ENCODE peak calls at places on chromosomes 2 and 18, in nine cellular contexts. One of them, this sample, is unnamed.

GRCh38 chr2:6945821-6946220 is 28.6 kb downstream of the RNF144A start:
- DNase-seq in GM13977: no peak
- DNase-seq in thyroid gland: no peak
- DNase-seq in HCT116: no peak
- DNase-seq in esophagus squamous epithelium: no peak
- DNase-seq in uterus: no peak
- DNase-seq in left ventricle myocardium inferior: no peak
- DNase-seq in psoas muscle: no peak
- DNase-seq in GM23338: no peak
- DNase-seq in this sample: peak

GRCh38 chr18:13577091-13577697 is 149.2 kb downstream of the FAM210A start:
- DNase-seq in left ventricle myocardium inferior: no peak
- DNase-seq in esophagus squamous epithelium: no peak
- DNase-seq in GM23338: no peak
- DNase-seq in psoas muscle: no peak
- DNase-seq in GM13977: peak
- DNase-seq in HCT116: no peak
- DNase-seq in thyroid gland: no peak
- DNase-seq in uterus: no peak
- DNase-seq in this sample: no peak

GRCh38 chr2:96578731-96579130 is 42.2 kb downstream of the ARID5A start:
- DNase-seq in esophagus squamous epithelium: no peak
- DNase-seq in psoas muscle: no peak
- DNase-seq in GM13977: no peak
- DNase-seq in GM23338: no peak
- DNase-seq in thyroid gland: no peak
- DNase-seq in HCT116: no peak
- DNase-seq in uterus: no peak
- DNase-seq in left ventricle myocardium inferior: no peak
- DNase-seq in this sample: no peak

GRCh38 chr2:157741819-157742484 is 113.3 kb upstream of the ACVR1C start:
- DNase-seq in uterus: no peak
- DNase-seq in GM23338: no peak
- DNase-seq in left ventricle myocardium inferior: no peak
- DNase-seq in psoas muscle: no peak
- DNase-seq in thyroid gland: no peak
- DNase-seq in GM13977: no peak
- DNase-seq in esophagus squamous epithelium: no peak
- DNase-seq in HCT116: no peak
- DNase-seq in this sample: no peak

GRCh38 chr18:50944245-50944917 is 23.5 kb upstream of the ELAC1 start:
- DNase-seq in GM23338: no peak
- DNase-seq in esophagus squamous epithelium: no peak
- DNase-seq in GM13977: no peak
- DNase-seq in left ventricle myocardium inferior: no peak
- DNase-seq in psoas muscle: no peak
- DNase-seq in thyroid gland: no peak
- DNase-seq in HCT116: no peak
- DNase-seq in uterus: no peak
- DNase-seq in this sample: no peak

GRCh38 chr2:230957756-230958391 is 32.8 kb upstream of the GPR55 start:
- DNase-seq in GM13977: no peak
- DNase-seq in GM23338: no peak
- DNase-seq in left ventricle myocardium inferior: no peak
- DNase-seq in esophagus squamous epithelium: no peak
- DNase-seq in uterus: no peak
- DNase-seq in psoas muscle: no peak
- DNase-seq in HCT116: no peak
- DNase-seq in thyroid gland: no peak
- DNase-seq in this sample: no peak

GRCh38 chr2:134918518-134919359 is at the start of gene CCNT2:
- DNase-seq in esophagus squamous epithelium: peak
- DNase-seq in HCT116: peak
- DNase-seq in thyroid gland: peak
- DNase-seq in uterus: peak
- DNase-seq in psoas muscle: peak
- DNase-seq in left ventricle myocardium inferior: peak
- DNase-seq in GM23338: peak
- DNase-seq in GM13977: peak
- DNase-seq in this sample: peak

GRCh38 chr2:227177592-227178336 is 13.3 kb downstream of the COL4A3 start:
- DNase-seq in HCT116: no peak
- DNase-seq in GM13977: no peak
- DNase-seq in psoas muscle: no peak
- DNase-seq in left ventricle myocardium inferior: no peak
- DNase-seq in uterus: no peak
- DNase-seq in thyroid gland: no peak
- DNase-seq in GM23338: no peak
- DNase-seq in esophagus squamous epithelium: no peak
- DNase-seq in this sample: no peak

GRCh38 chr18:52287151-52287550 is 52.8 kb upstream of the DCC start:
- DNase-seq in uterus: no peak
- DNase-seq in HCT116: no peak
- DNase-seq in GM23338: peak
- DNase-seq in left ventricle myocardium inferior: no peak
- DNase-seq in thyroid gland: no peak
- DNase-seq in esophagus squamous epithelium: no peak
- DNase-seq in GM13977: no peak
- DNase-seq in psoas muscle: no peak
- DNase-seq in this sample: no peak

GRCh38 chr18:52286675-52287074 is 53.3 kb upstream of the DCC start:
- DNase-seq in left ventricle myocardium inferior: no peak
- DNase-seq in uterus: no peak
- DNase-seq in GM13977: no peak
- DNase-seq in esophagus squamous epithelium: no peak
- DNase-seq in HCT116: no peak
- DNase-seq in GM23338: no peak
- DNase-seq in thyroid gland: no peak
- DNase-seq in psoas muscle: no peak
- DNase-seq in this sample: no peak

GRCh38 chr18:52283927-52284326 is 56.1 kb upstream of the DCC start:
- DNase-seq in psoas muscle: no peak
- DNase-seq in esophagus squamous epithelium: no peak
- DNase-seq in HCT116: no peak
- DNase-seq in GM23338: no peak
- DNase-seq in GM13977: no peak
- DNase-seq in left ventricle myocardium inferior: no peak
- DNase-seq in uterus: no peak
- DNase-seq in thyroid gland: no peak
- DNase-seq in this sample: no peak

DNA sequence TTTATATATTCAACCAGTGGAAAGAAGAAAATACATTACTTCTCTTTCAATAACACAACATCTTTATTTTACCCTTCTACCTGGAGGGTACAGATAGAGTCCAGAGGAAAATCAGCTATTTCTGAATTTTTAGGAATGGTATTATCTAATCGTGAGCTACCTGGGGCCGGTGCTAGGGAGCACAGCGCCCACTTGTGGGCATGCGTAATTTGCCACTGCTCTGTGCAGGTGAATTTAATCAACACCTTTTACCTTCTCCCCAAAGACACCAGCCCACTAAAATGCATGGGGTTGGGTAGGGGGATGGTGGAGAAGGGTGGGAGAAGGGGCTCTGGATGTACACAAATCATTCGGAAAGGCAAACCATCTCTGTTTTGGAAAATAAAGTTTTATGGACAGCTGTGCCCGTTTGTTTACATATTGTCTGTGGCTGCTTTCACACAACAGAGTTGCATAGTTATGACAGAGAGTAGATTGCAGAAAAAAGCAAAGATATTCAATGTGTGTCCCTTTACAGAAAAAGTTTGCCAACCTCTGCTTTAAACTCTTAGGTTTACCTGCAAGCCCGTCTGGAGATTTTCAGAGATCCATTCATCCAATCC is 51.5 kb upstream of the DCC start:
- DNase-seq in GM23338: peak
- DNase-seq in left ventricle myocardium inferior: no peak
- DNase-seq in GM13977: peak
- DNase-seq in psoas muscle: no peak
- DNase-seq in uterus: no peak
- DNase-seq in esophagus squamous epithelium: no peak
- DNase-seq in thyroid gland: peak
- DNase-seq in HCT116: no peak
- DNase-seq in this sample: no peak
- TF ChIP-seq CTCF in GM23338: peak
- TF ChIP-seq CTCF in left ventricle myocardium inferior: peak
- TF ChIP-seq CTCF in GM13977: peak
- TF ChIP-seq CTCF in psoas muscle: peak
- TF ChIP-seq CTCF in uterus: no peak
- TF ChIP-seq CTCF in esophagus squamous epithelium: peak
- TF ChIP-seq CTCF in thyroid gland: no peak
- TF ChIP-seq CTCF in HCT116: peak
- TF ChIP-seq CTCF in this sample: peak

GRCh38 chr2:53737091-53737490 is 30.5 kb upstream of the CHAC2 start:
- DNase-seq in esophagus squamous epithelium: no peak
- DNase-seq in thyroid gland: no peak
- DNase-seq in psoas muscle: no peak
- DNase-seq in HCT116: no peak
- DNase-seq in uterus: no peak
- DNase-seq in GM23338: no peak
- DNase-seq in left ventricle myocardium inferior: no peak
- DNase-seq in GM13977: no peak
- DNase-seq in this sample: no peak

GRCh38 chr2:53744395-53745065 is 23.1 kb upstream of the CHAC2 start:
- DNase-seq in uterus: no peak
- DNase-seq in esophagus squamous epithelium: no peak
- DNase-seq in thyroid gland: no peak
- DNase-seq in left ventricle myocardium inferior: no peak
- DNase-seq in HCT116: no peak
- DNase-seq in GM13977: no peak
- DNase-seq in GM23338: no peak
- DNase-seq in psoas muscle: no peak
- DNase-seq in this sample: no peak

GRCh38 chr2:53739057-53739456 is 28.5 kb upstream of the CHAC2 start:
- DNase-seq in uterus: no peak
- DNase-seq in esophagus squamous epithelium: no peak
- DNase-seq in HCT116: no peak
- DNase-seq in GM23338: peak
- DNase-seq in psoas muscle: no peak
- DNase-seq in left ventricle myocardium inferior: no peak
- DNase-seq in GM13977: no peak
- DNase-seq in thyroid gland: no peak
- DNase-seq in this sample: no peak

GRCh38 chr2:53740170-53740569 is 27.4 kb upstream of the CHAC2 start:
- DNase-seq in uterus: no peak
- DNase-seq in GM13977: no peak
- DNase-seq in esophagus squamous epithelium: no peak
- DNase-seq in thyroid gland: no peak
- DNase-seq in GM23338: peak
- DNase-seq in left ventricle myocardium inferior: no peak
- DNase-seq in HCT116: peak
- DNase-seq in psoas muscle: no peak
- DNase-seq in this sample: no peak
- TF ChIP-seq CTCF in uterus: peak
- TF ChIP-seq CTCF in GM13977: peak
- TF ChIP-seq CTCF in esophagus squamous epithelium: peak
- TF ChIP-seq CTCF in thyroid gland: no peak
- TF ChIP-seq CTCF in GM23338: peak
- TF ChIP-seq CTCF in left ventricle myocardium inferior: peak
- TF ChIP-seq CTCF in HCT116: peak
- TF ChIP-seq CTCF in psoas muscle: no peak
- TF ChIP-seq CTCF in this sample: peak

DNA sequence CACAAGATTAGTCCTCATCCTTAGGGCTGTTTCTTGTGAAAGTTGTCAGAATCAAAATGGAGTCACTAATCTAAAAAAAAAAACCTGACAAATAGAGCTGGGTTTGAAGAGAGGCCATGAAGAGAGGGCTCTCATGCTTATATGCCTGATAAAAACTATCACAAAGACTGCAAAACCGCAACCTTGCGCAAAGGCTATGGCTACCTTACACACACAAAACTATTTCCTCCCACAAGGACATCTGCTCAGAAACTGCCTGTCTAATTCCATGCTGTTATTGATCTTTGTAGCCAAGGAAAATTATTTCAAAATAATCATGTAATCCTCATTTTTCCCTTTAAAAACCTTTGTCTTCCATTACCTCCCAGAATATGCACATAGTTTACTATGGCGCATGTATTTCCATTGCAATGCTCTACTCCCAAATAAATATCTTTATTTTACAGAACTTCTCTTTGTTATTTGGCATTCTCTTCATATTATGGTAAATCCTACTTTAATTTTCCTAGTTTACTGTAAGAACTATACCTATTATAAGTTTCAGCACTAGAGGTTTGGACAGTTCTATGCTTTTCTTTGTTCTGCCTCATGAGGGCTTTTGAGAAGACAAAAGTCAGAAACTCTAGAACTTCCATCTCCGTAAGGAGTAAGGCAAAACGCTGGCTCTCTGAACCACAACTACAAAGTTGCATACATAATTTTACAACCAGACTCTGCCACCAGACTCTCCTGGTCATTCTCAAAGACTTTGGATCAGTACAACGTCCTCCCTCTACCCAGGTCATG is 9.6 kb upstream of the DPYSL5 start:
- DNase-seq in GM13977: no peak
- DNase-seq in left ventricle myocardium inferior: no peak
- DNase-seq in esophagus squamous epithelium: no peak
- DNase-seq in GM23338: peak
- DNase-seq in uterus: no peak
- DNase-seq in thyroid gland: no peak
- DNase-seq in HCT116: no peak
- DNase-seq in psoas muscle: no peak
- DNase-seq in this sample: no peak
- TF ChIP-seq CTCF in GM13977: no peak
- TF ChIP-seq CTCF in left ventricle myocardium inferior: no peak
- TF ChIP-seq CTCF in esophagus squamous epithelium: no peak
- TF ChIP-seq CTCF in GM23338: no peak
- TF ChIP-seq CTCF in uterus: no peak
- TF ChIP-seq CTCF in thyroid gland: no peak
- TF ChIP-seq CTCF in HCT116: peak
- TF ChIP-seq CTCF in psoas muscle: no peak
- TF ChIP-seq CTCF in this sample: no peak

GRCh38 chr2:113230531-113230930 is 48.2 kb downstream of the PAX8 start:
- DNase-seq in psoas muscle: no peak
- DNase-seq in thyroid gland: no peak
- DNase-seq in uterus: no peak
- DNase-seq in GM23338: no peak
- DNase-seq in esophagus squamous epithelium: no peak
- DNase-seq in left ventricle myocardium inferior: no peak
- DNase-seq in HCT116: no peak
- DNase-seq in GM13977: no peak
- DNase-seq in this sample: no peak

GRCh38 chr2:113228351-113228750 is 50.4 kb downstream of the PAX8 start:
- DNase-seq in esophagus squamous epithelium: no peak
- DNase-seq in thyroid gland: no peak
- DNase-seq in HCT116: no peak
- DNase-seq in GM13977: no peak
- DNase-seq in GM23338: no peak
- DNase-seq in uterus: no peak
- DNase-seq in psoas muscle: no peak
- DNase-seq in left ventricle myocardium inferior: no peak
- DNase-seq in this sample: no peak

GRCh38 chr2:113227698-113228097 is 51.0 kb downstream of the PAX8 start:
- DNase-seq in psoas muscle: no peak
- DNase-seq in uterus: no peak
- DNase-seq in esophagus squamous epithelium: no peak
- DNase-seq in GM23338: no peak
- DNase-seq in left ventricle myocardium inferior: no peak
- DNase-seq in GM13977: no peak
- DNase-seq in HCT116: no peak
- DNase-seq in thyroid gland: no peak
- DNase-seq in this sample: no peak

GRCh38 chr2:113229795-113230194 is 48.9 kb downstream of the PAX8 start:
- DNase-seq in uterus: no peak
- DNase-seq in HCT116: no peak
- DNase-seq in GM13977: no peak
- DNase-seq in thyroid gland: no peak
- DNase-seq in GM23338: no peak
- DNase-seq in esophagus squamous epithelium: no peak
- DNase-seq in left ventricle myocardium inferior: no peak
- DNase-seq in psoas muscle: no peak
- DNase-seq in this sample: no peak

GRCh38 chr2:113228991-113229716 is 49.6 kb downstream of the PAX8 start:
- DNase-seq in left ventricle myocardium inferior: no peak
- DNase-seq in GM23338: peak
- DNase-seq in psoas muscle: no peak
- DNase-seq in GM13977: no peak
- DNase-seq in uterus: no peak
- DNase-seq in esophagus squamous epithelium: no peak
- DNase-seq in thyroid gland: peak
- DNase-seq in HCT116: no peak
- DNase-seq in this sample: no peak
- TF ChIP-seq CTCF in left ventricle myocardium inferior: no peak
- TF ChIP-seq CTCF in GM23338: peak
- TF ChIP-seq CTCF in psoas muscle: no peak
- TF ChIP-seq CTCF in GM13977: no peak
- TF ChIP-seq CTCF in uterus: no peak
- TF ChIP-seq CTCF in esophagus squamous epithelium: no peak
- TF ChIP-seq CTCF in thyroid gland: no peak
- TF ChIP-seq CTCF in HCT116: no peak
- TF ChIP-seq CTCF in this sample: no peak